ENCODE peak calls at places on chromosomes 1 and 21, in nine cellular contexts. B is Panc1; F is stomach; C is Peyer's patch; G is CD8-positive, alpha-beta T cell; R is left ventricle myocardium inferior; E is lower lobe of right lung; P is mesendoderm; U is aorta. D is an unnamed sample. For H3K4me1, the result is how much of the 10 kb centered on the place peaks cover.

GRCh38 chr1:167627865-167628641 is 2.0 kb upstream of the RCSD1 start:
- DNase-seq in P (peak), B (no peak), E (no peak), F (peak), C (peak), G (peak), R (peak), U (no peak), D (peak)

GRCh38 chr1:69524010-69524409 is 43.7 kb upstream of the LRRC7 start:
- DNase-seq in R (no peak), G (no peak), U (no peak), B (no peak), P (no peak), F (no peak), C (no peak), E (no peak), D (no peak)

GRCh38 chr1:20376171-20376570 is 85.5 kb downstream of the VWA5B1 start:
- DNase-seq in R (no peak), P (no peak), E (no peak), U (no peak), G (no peak), F (no peak), C (no peak), B (no peak), D (no peak)

GRCh38 chr1:244319283-244320132 is 132.2 kb downstream of the ADSS2 start:
- DNase-seq in P (no peak), G (no peak), F (no peak), B (no peak), E (no peak), C (peak), U (no peak), R (no peak), D (no peak)

GRCh38 chr1:38060557-38060956 is 14.0 kb upstream of the POU3F1 start:
- DNase-seq in F (no peak), U (no peak), E (no peak), G (no peak), B (no peak), P (no peak), C (no peak), R (no peak), D (no peak)

GRCh38 chr1:4564083-4564482 is 90.3 kb upstream of the AJAP1 start:
- DNase-seq in G (no peak), P (no peak), R (no peak), E (no peak), F (no peak), U (no peak), C (no peak), B (no peak), D (no peak)

GRCh38 chr1:21318057-21318713 is 27.9 kb upstream of the ECE1 start:
- DNase-seq in B (no peak), U (no peak), E (no peak), R (no peak), P (no peak), C (no peak), F (no peak), G (no peak), D (no peak)

GRCh38 chr21:32611471-32611997 is 643 bp downstream of the CFAP298 start:
- DNase-seq in C (peak), E (peak), F (peak), G (peak), B (no peak), P (peak), U (peak), R (no peak), D (peak)

GRCh38 chr1:210418863-210419641 is 90.3 kb downstream of the HHAT start:
- DNase-seq in G (no peak), P (no peak), B (no peak), F (no peak), C (no peak), U (no peak), R (no peak), E (no peak), D (peak)

GRCh38 chr1:232725303-232726047 is 79.7 kb upstream of the MAP10 start:
- DNase-seq in U (no peak), R (no peak), C (no peak), E (no peak), B (no peak), P (peak), G (no peak), F (no peak), D (no peak)

DNA sequence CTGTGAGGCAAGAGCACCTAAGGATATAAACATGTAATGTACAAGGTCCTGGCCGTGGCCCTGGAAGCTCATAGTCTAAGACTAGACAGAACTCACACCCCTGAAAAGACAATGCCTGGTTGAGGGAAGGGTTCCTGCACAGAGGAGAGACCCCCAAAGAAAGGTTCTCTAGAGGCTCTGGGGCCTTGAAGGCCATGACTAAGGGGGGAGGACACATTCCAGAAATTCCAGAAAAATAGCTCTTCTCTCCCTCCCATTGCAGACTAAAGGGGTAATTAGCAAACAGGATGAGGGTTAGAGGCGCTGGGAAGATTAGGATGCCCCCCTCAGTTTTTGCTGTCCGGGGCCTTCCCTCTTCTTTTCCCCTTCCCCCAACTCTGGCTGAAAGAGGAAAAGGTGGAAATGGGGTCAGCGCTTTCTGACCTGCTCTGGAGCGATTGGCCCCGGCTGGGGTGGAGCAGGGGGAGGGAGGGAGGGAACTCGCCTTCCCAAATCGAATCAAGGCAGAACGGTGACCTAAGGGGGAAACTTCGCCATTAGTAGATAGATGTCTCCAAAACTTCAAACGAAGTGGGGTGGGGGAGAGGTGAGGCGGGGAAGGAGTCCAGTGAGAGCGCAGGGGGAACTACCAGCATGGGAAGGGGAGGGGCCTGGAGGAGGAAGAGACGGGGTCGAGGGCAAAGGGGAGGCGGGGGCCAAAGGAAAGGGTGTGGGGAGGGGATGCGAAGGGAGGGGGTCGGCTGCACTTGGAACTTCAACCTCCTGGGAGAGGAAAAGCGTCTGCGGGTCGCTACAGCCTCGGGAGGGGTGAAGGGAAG is 11.8 kb downstream of the PAX7 start:
- DNase-seq in U (no peak), E (no peak), C (no peak), F (no peak), B (no peak), P (peak), G (no peak), R (no peak), D (no peak)
- H3K4me3 ChIP-seq in U (no peak), E (no peak), C (no peak), F (no peak), B (no peak), P (no peak), G (no peak), R (no peak), D (no peak)

DNA sequence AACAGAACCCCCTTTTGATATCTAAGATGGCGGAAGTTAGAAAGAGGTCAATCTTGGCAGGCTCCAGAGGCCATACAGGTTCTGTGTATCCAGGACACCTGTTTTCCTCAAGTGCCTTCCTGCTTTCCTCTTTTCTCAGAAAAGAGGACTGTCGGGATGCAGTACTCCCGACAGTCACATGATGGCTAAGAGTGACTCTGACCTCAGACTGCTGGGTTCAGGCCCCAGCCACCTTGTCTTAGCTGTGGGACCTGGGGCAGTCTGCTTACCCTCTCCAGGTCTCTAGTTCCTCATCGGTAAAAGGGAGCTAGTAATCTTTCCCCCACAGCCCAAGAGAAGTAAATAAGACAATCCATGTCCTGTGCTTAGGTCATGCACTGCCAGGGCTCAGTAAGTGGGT is 29.9 kb downstream of the STK40 start:
- DNase-seq in C (no peak), U (no peak), E (no peak), B (no peak), F (no peak), P (peak), G (no peak), R (no peak), D (no peak)
- H3K4me1 ChIP-seq in C (under half), U (under half), E (under half), B (under half), F (under half), P (under half), G (under half), R (under half), D (under half)

GRCh38 chr1:26799479-26800133 is 11.9 kb downstream of the PIGV start:
- DNase-seq in E (no peak), B (no peak), G (no peak), R (peak), P (peak), U (peak), F (no peak), C (no peak), D (no peak)
- H3K4me3 ChIP-seq in E (no peak), B (no peak), G (no peak), R (peak), P (no peak), U (no peak), F (no peak), C (no peak), D (no peak)

DNA sequence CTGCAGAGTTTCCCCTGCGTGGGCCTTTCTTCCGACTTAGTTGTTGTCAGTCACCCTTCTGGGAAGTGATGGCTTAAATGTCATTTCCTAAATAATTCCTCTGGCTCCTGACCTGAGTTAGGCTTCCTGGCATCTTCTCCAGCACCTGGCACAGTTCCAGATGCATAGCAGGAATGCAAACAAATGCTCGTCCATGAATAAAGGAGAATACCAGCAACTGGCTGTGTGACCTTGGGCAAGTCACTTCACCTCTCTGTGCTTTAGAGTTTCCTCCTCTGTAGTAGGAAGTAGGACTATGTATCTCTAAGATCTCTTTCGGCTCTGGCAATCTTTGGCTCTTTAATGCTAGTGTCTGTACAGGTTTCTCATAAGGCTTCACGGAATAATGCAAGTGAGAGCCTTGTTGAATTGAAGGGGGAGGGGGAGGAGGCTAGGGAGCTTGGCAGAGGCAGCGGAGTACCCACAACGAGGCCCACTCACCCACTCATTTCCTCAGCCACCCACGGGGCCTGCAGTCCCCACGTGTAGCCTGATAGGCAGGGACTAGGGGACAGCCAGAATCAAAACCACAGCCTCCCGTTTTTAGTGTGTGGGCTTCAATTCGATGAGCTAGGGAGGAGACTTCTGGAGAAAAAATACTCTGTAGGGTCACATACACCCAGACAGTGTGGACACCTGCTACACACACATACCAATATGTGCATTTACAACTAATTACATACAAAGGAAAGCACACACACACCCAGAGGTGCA is 48.1 kb downstream of the TENT5C start:
- DNase-seq in P (no peak), C (peak), U (no peak), R (no peak), F (no peak), E (no peak), B (no peak), G (no peak), D (no peak)
- H3K4me1 ChIP-seq in P (under half), C (under half), U (under half), R (under half), F (under half), E (under half), B (under half), G (half or more), D (under half)

GRCh38 chr21:41678944-41679343 is 87.9 kb downstream of the RIPK4 start:
- DNase-seq in E (peak), R (peak), F (peak), B (peak), U (peak), G (no peak), C (peak), P (peak), D (peak)
- H3K4me3 ChIP-seq in E (peak), R (no peak), F (no peak), B (peak), U (no peak), G (no peak), C (peak), P (no peak), D (no peak)